ENCODE peak calls at places on chromosomes 2 and 18, in nine cellular contexts. S is ecto neural progenitor cell; T is fibroblast of mammary gland; C is activated T-cell treated with anti-CD3 and anti-CD28 coated beads, Interleukin-2, amount 50 U/mL, for 72 hours; L is choroid plexus epithelial cell; N is NCI-H1092; A is coronary artery; B is NCI-H446 treated with DMSO at 0.1 percent for 48 hours; G is GM12891. D is an unnamed sample.

GRCh38 chr2:218387369-218388194 is 5.5 kb downstream of the SLC11A1 start:
- DNase-seq in G (no peak), B (no peak), L (peak; percentile 90), A (peak; percentile 74), T (peak; percentile 77), N (no peak), S (peak; percentile 82), C (no peak), D (peak; percentile 88)

GRCh38 chr2:72765997-72766609 is 59.7 kb downstream of the EXOC6B start:
- DNase-seq in S (no peak), N (no peak), C (no peak), L (no peak), T (no peak), B (no peak), G (no peak), A (no peak), D (no peak)

GRCh38 chr2:31078579-31079105 is 59.6 kb downstream of the GALNT14 start:
- DNase-seq in B (no peak), L (no peak), G (no peak), T (no peak), A (no peak), S (no peak), N (no peak), C (no peak), D (no peak)

GRCh38 chr2:237475704-237476107 is 11.3 kb upstream of the MLPH start:
- DNase-seq in T (peak; percentile 79), N (no peak), S (no peak), C (peak; percentile 55), G (no peak), L (peak; percentile 75), A (no peak), B (no peak), D (no peak)

GRCh38 chr18:61334951-61335736 is 1.9 kb downstream of the CDH20 start:
- DNase-seq in S (no peak), A (no peak), B (no peak), T (no peak), G (no peak), C (no peak), N (no peak), L (peak; percentile 12), D (no peak)

GRCh38 chr2:121103969-121104368 is 181.0 kb downstream of the TFCP2L1 start:
- DNase-seq in S (no peak), L (no peak), A (no peak), C (no peak), N (no peak), G (no peak), B (no peak), T (no peak), D (no peak)

GRCh38 chr2:190139371-190139770 is 76.8 kb upstream of the MSTN start:
- DNase-seq in C (no peak), S (no peak), T (no peak), B (no peak), L (no peak), N (no peak), A (no peak), G (no peak), D (no peak)

GRCh38 chr2:210654091-210654490 is 97.7 kb downstream of the CPS1 start:
- DNase-seq in G (no peak), S (no peak), A (no peak), T (peak; percentile 23), B (no peak), L (peak; percentile 9), C (no peak), N (no peak), D (no peak)

GRCh38 chr2:233387667-233388528 is 33.6 kb downstream of the DGKD start:
- DNase-seq in A (peak; percentile 96), C (no peak), S (no peak), T (peak; percentile 96), B (peak; percentile 82), L (peak; percentile 99), G (no peak), N (peak; percentile 51), D (no peak)

GRCh38 chr2:101981484-101981883 is 10.3 kb upstream of the IL1R2 start:
- DNase-seq in A (no peak), L (no peak), C (no peak), G (no peak), T (no peak), N (no peak), S (no peak), B (no peak), D (no peak)

GRCh38 chr18:59085797-59086196 is 53.9 kb upstream of the SEC11C start:
- DNase-seq in B (no peak), S (no peak), G (no peak), C (no peak), T (peak; percentile 44), N (no peak), A (no peak), L (no peak), D (no peak)

GRCh38 chr2:161824226-161824625 is 200.0 kb downstream of the SLC4A10 start:
- DNase-seq in C (no peak), G (no peak), N (no peak), A (no peak), L (no peak), S (no peak), B (no peak), T (no peak), D (no peak)

GRCh38 chr18:61824733-61825363 is 68.0 kb downstream of the RNF152 start:
- DNase-seq in G (no peak), A (no peak), C (no peak), L (peak; percentile 39), T (peak; percentile 4), N (no peak), S (no peak), B (no peak), D (no peak)

GRCh38 chr2:48343571-48344440 is 186.1 kb upstream of the STON1 start:
- DNase-seq in S (no peak), B (no peak), C (no peak), T (peak; percentile 83), N (no peak), A (no peak), L (peak; percentile 93), G (no peak), D (no peak)

D was measured in H9.